ENCODE peak calls at places on chromosomes 4 and X, in eight cellular contexts. X is left ventricle myocardium inferior, V is lower leg skin, F is endothelial cell of umbilical vein, R is breast epithelium, W is left lung, A is colonic mucosa, E is IMR-90. D is an unnamed sample.

GRCh38 chr4:136927172-136927571 is 605.1 kb downstream of the PCDH18 start:
- DNase-seq in X (no peak), V (no peak), F (no peak), R (no peak), W (no peak), A (no peak), E (peak; percentile 12), D (no peak)

GRCh38 chr4:173334891-173335754 is 965 bp upstream of the HMGB2 start:
- DNase-seq in X (peak; percentile 60), V (peak; percentile 69), F (peak; percentile 72), R (peak; percentile 54), W (peak; percentile 89), A (peak; percentile 87), E (peak; percentile 70), D (no peak)

GRCh38 chrX:10855845-10856244 is 235.5 kb upstream of the MID1 start:
- DNase-seq in X (no peak), V (no peak), F (no peak), R (no peak), W (no peak), A (no peak), E (no peak), D (no peak)

GRCh38 chrX:2811271-2811670 is 17.5 kb upstream of the GYG2 start:
- DNase-seq in X (no peak), V (no peak), F (no peak), R (no peak), W (no peak), A (no peak), E (no peak), D (no peak)

GRCh38 chr4:38939150-38939549 is 71.5 kb downstream of the FAM114A1 start:
- DNase-seq in X (no peak), V (no peak), F (no peak), R (no peak), W (no peak), A (no peak), E (no peak), D (no peak)

GRCh38 chr4:54945838-54946237 is 179.6 kb downstream of the KDR start:
- DNase-seq in X (no peak), V (no peak), F (peak; percentile 78), R (no peak), W (no peak), A (no peak), E (no peak), D (no peak)

GRCh38 chrX:49071877-49072711 is 1.7 kb downstream of the PRAF2 start:
- DNase-seq in X (peak; percentile 72), V (no peak), F (peak; percentile 81), R (peak; percentile 65), W (peak; percentile 85), A (peak; percentile 72), E (peak; percentile 67), D (peak; percentile 46)

GRCh38 chr4:106002979-106003378 is 107.7 kb downstream of the NPNT start:
- DNase-seq in X (no peak), V (no peak), F (no peak), R (no peak), W (no peak), A (no peak), E (no peak), D (no peak)

GRCh38 chr4:26803462-26803861 is 57.2 kb upstream of the STIM2 start:
- DNase-seq in X (no peak), V (no peak), F (no peak), R (no peak), W (no peak), A (no peak), E (no peak), D (peak; percentile 79)

GRCh38 chrX:120727911-120728310 is 98.1 kb upstream of the C1GALT1C1 start:
- DNase-seq in X (no peak), V (no peak), F (peak; percentile 8), R (no peak), W (no peak), A (no peak), E (no peak), D (no peak)

GRCh38 chrX:54180403-54180802 is 2.7 kb downstream of the FAM120C start:
- DNase-seq in X (no peak), V (no peak), F (peak; percentile 53), R (no peak), W (no peak), A (no peak), E (peak; percentile 58), D (no peak)

GRCh38 chrX:130261494-130261893 is 7.2 kb downstream of the ZNF280C start:
- DNase-seq in X (no peak), V (no peak), F (no peak), R (no peak), W (no peak), A (no peak), E (no peak), D (no peak)

GRCh38 chr4:119693127-119693526 is 64.5 kb upstream of the PDE5A start:
- DNase-seq in X (no peak), V (no peak), F (no peak), R (no peak), W (no peak), A (no peak), E (peak; percentile 55), D (no peak)

DNA sequence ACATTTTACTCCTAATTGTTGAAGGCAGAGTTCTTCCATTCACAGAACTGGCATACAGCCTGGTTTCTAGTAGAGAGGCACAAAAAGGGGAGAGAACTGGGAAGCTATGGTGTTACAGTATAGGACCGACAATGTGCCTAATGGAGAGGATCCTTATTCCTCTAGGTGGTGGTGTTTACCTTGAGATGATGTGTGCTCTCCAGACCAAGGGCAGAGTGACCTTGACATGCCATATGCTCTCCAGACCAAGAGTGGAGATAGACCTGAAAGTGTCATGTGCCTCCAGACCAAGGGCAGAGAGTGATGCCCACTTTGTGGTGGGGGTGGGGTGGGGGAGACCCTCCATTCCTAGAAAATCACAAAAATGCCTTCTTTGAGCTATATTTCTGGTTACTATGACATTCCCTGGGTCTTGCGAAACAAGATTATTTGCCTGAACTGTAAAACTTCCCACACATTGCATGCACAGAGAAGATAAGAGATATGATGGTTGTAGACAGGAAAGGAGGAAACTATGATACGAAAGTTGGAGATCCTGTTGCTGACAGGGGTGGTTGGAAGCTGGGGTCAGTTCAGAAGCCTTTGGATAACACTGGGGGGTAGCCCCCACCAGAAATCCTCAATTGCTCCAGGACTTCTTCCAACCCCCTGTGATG is 119.7 kb downstream of the TEX13C start:
- DNase-seq in X (no peak), V (no peak), F (no peak), R (no peak), W (no peak), A (no peak), E (no peak), D (no peak)
- TF ChIP-seq CTCF in X (no peak), V (no peak), F (no peak), R (no peak), W (no peak), A (no peak), E (no peak), D (no peak)

GRCh38 chr4:165945991-165946390 is 73.0 kb downstream of the TLL1 start:
- DNase-seq in X (no peak), V (no peak), F (no peak), R (no peak), W (no peak), A (no peak), E (no peak), D (no peak)
- H3K4me3 ChIP-seq in X (no peak overlapping the region), V (no peak overlapping the region), F (no peak overlapping the region), R (no peak overlapping the region), W (no peak overlapping the region), A (no peak overlapping the region), E (no peak overlapping the region), D (no peak overlapping the region)

GRCh38 chr4:186762865-186763264 is 39.2 kb upstream of the FAT1 start:
- DNase-seq in X (no peak), V (no peak), F (no peak), R (no peak), W (no peak), A (no peak), E (no peak), D (no peak)

GRCh38 chr4:186765673-186766546 is 42.3 kb upstream of the FAT1 start:
- DNase-seq in X (no peak), V (no peak), F (no peak), R (no peak), W (no peak), A (peak; percentile 85), E (no peak), D (no peak)

GRCh38 chr4:186767794-186768193 is 44.1 kb upstream of the FAT1 start:
- DNase-seq in X (no peak), V (no peak), F (no peak), R (no peak), W (no peak), A (no peak), E (no peak), D (no peak)

GRCh38 chr4:186764457-186764856 is 40.8 kb upstream of the FAT1 start:
- DNase-seq in X (no peak), V (no peak), F (no peak), R (no peak), W (no peak), A (no peak), E (no peak), D (no peak)

DNA sequence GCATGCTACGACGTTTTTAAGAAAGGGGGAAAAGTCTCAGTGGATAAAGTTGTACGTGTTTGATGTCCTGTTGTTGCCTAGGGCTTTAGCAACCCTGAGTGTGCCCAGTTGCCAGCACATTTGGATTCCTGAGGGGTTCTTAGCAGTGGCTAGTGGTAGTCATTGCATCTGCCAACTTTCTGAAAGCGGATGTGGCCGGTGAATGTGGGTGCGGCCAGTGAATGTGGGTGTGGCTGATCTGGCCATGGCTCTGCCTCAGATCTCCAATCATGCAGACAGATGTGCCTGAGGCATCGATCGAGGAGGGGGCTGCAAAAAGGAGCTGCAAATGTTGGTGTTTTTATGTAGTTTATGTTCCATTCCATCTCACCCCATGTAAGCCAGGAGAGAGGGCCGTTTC is 41.5 kb upstream of the FAT1 start:
- DNase-seq in X (no peak), V (peak; percentile 19), F (no peak), R (no peak), W (no peak), A (peak; percentile 82), E (peak; percentile 20), D (no peak)
- TF ChIP-seq CTCF in X (no peak), V (no peak), F (no peak), R (no peak), W (no peak), A (no peak), E (no peak), D (no peak)

DNA sequence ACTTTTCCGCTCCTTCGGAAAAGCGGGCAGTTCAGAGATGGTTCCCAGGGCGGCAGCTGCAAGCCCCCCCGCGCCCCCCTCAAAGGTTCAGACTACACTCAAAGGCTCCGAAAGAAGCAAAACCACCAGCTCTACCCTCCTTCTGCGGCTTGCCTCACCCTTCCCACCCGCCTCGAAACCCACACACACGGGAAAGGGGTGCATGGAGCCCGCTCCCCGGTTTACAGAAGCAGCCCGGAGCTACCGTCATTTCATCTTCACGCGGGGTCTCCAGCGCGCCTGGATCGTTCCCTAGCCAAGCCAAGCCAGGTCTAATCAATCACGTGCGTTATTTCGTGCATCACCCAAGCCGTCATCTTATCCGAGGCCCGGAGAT is 1.2 kb downstream of the NLGN4X start:
- DNase-seq in X (no peak), V (no peak), F (no peak), R (no peak), W (no peak), A (no peak), E (no peak), D (no peak)
- H3K4me3 ChIP-seq in X (peak overlapping the region; percentile 61), V (no peak overlapping the region), F (no peak overlapping the region), R (no peak overlapping the region), W (no peak overlapping the region), A (no peak overlapping the region), E (no peak overlapping the region), D (peak overlapping the region; percentile 50)

GRCh38 chr4:3465698-3466671 is 2.9 kb downstream of the DOK7 start:
- DNase-seq in X (peak; percentile 31), V (no peak), F (no peak), R (no peak), W (peak; percentile 72), A (no peak), E (no peak), D (no peak)
- TF ChIP-seq CTCF in X (peak; percentile 58), V (no peak), F (peak; percentile 21), R (no peak), W (no peak), A (no peak), E (peak; percentile 14), D (peak; percentile 46)

GRCh38 chr4:48343035-48343434 is 1.7 kb downstream of the SLAIN2 start:
- DNase-seq in X (no peak), V (no peak), F (peak; percentile 19), R (no peak), W (no peak), A (no peak), E (no peak), D (no peak)
- H3K4me3 ChIP-seq in X (peak overlapping the region; percentile 93), V (no peak overlapping the region), F (no peak overlapping the region), R (no peak overlapping the region), W (peak overlapping the region; percentile 77), A (peak overlapping the region; percentile 90), E (peak overlapping the region; percentile 90), D (peak overlapping the region; percentile 72)

D was measured in retinal pigment epithelial cell.